ENCODE peak calls at places on chromosomes 16 and 17, in seven cellular contexts. One of them, this sample, is unnamed. For H3K4me1, the result is how much of the 10 kb centered on the place peaks cover.

GRCh38 chr17:3990391-3991127 is 26.3 kb upstream of the ATP2A3 start:
- DNase-seq in neuronal stem cell: no peak
- DNase-seq in CD4-positive, alpha-beta memory T cell: no peak
- DNase-seq in tibial nerve: no peak
- DNase-seq in mesenchymal stem cell: no peak
- DNase-seq in right lobe of liver: peak
- DNase-seq in CD8-positive, alpha-beta T cell: no peak
- DNase-seq in this sample: no peak

GRCh38 chr17:21287703-21288449 is 3.4 kb downstream of the MAP2K3 start:
- DNase-seq in neuronal stem cell: no peak
- DNase-seq in CD4-positive, alpha-beta memory T cell: peak
- DNase-seq in tibial nerve: peak
- DNase-seq in mesenchymal stem cell: peak
- DNase-seq in right lobe of liver: peak
- DNase-seq in CD8-positive, alpha-beta T cell: peak
- DNase-seq in this sample: peak

GRCh38 chr16:69703638-69704037 is 22.7 kb downstream of the NQO1 start:
- DNase-seq in neuronal stem cell: no peak
- DNase-seq in CD4-positive, alpha-beta memory T cell: no peak
- DNase-seq in tibial nerve: no peak
- DNase-seq in mesenchymal stem cell: peak
- DNase-seq in right lobe of liver: no peak
- DNase-seq in CD8-positive, alpha-beta T cell: no peak
- DNase-seq in this sample: no peak

GRCh38 chr16:76531236-76531635 is 254.0 kb downstream of the CNTNAP4 start:
- DNase-seq in neuronal stem cell: no peak
- DNase-seq in CD4-positive, alpha-beta memory T cell: no peak
- DNase-seq in tibial nerve: no peak
- DNase-seq in mesenchymal stem cell: no peak
- DNase-seq in right lobe of liver: no peak
- DNase-seq in CD8-positive, alpha-beta T cell: no peak
- DNase-seq in this sample: no peak

GRCh38 chr16:17921357-17921978 is 415.1 kb downstream of the NPIPA8 start:
- DNase-seq in neuronal stem cell: no peak
- DNase-seq in CD4-positive, alpha-beta memory T cell: peak
- DNase-seq in tibial nerve: no peak
- DNase-seq in mesenchymal stem cell: no peak
- DNase-seq in right lobe of liver: peak
- DNase-seq in CD8-positive, alpha-beta T cell: peak
- DNase-seq in this sample: no peak

GRCh38 chr17:61065263-61065773 is 334.3 kb upstream of the TBX2 start:
- DNase-seq in neuronal stem cell: no peak
- DNase-seq in CD4-positive, alpha-beta memory T cell: no peak
- DNase-seq in tibial nerve: no peak
- DNase-seq in mesenchymal stem cell: peak
- DNase-seq in right lobe of liver: no peak
- DNase-seq in CD8-positive, alpha-beta T cell: no peak
- DNase-seq in this sample: no peak

GRCh38 chr16:68367034-68367433 is 56.2 kb downstream of the PRMT7 start:
- DNase-seq in neuronal stem cell: peak
- DNase-seq in CD4-positive, alpha-beta memory T cell: peak
- DNase-seq in tibial nerve: no peak
- DNase-seq in mesenchymal stem cell: peak
- DNase-seq in right lobe of liver: no peak
- DNase-seq in CD8-positive, alpha-beta T cell: no peak
- DNase-seq in this sample: peak

GRCh38 chr16:88499836-88500251 is 46.8 kb downstream of the ZFPM1 start:
- DNase-seq in neuronal stem cell: no peak
- DNase-seq in CD4-positive, alpha-beta memory T cell: no peak
- DNase-seq in tibial nerve: no peak
- DNase-seq in mesenchymal stem cell: no peak
- DNase-seq in right lobe of liver: peak
- DNase-seq in CD8-positive, alpha-beta T cell: no peak
- DNase-seq in this sample: no peak

GRCh38 chr17:18932360-18933055 is 19.5 kb upstream of the SLC5A10 start:
- DNase-seq in neuronal stem cell: no peak
- DNase-seq in CD4-positive, alpha-beta memory T cell: no peak
- DNase-seq in tibial nerve: no peak
- DNase-seq in mesenchymal stem cell: no peak
- DNase-seq in right lobe of liver: no peak
- DNase-seq in CD8-positive, alpha-beta T cell: no peak
- DNase-seq in this sample: no peak

GRCh38 chr16:5738586-5738985 is 641.0 kb upstream of the EEF2KMT start:
- DNase-seq in neuronal stem cell: no peak
- DNase-seq in CD4-positive, alpha-beta memory T cell: no peak
- DNase-seq in tibial nerve: no peak
- DNase-seq in mesenchymal stem cell: peak
- DNase-seq in right lobe of liver: no peak
- DNase-seq in CD8-positive, alpha-beta T cell: no peak
- DNase-seq in this sample: no peak

GRCh38 chr16:57533618-57534336 is 2.6 kb downstream of the CCDC102A start:
- DNase-seq in neuronal stem cell: no peak
- DNase-seq in CD4-positive, alpha-beta memory T cell: peak
- DNase-seq in tibial nerve: no peak
- DNase-seq in mesenchymal stem cell: no peak
- DNase-seq in right lobe of liver: no peak
- DNase-seq in CD8-positive, alpha-beta T cell: no peak
- DNase-seq in this sample: peak

GRCh38 chr17:74737299-74738050 is 419 bp downstream of the RAB37 start:
- DNase-seq in neuronal stem cell: no peak
- DNase-seq in CD4-positive, alpha-beta memory T cell: peak
- DNase-seq in tibial nerve: no peak
- DNase-seq in mesenchymal stem cell: peak
- DNase-seq in right lobe of liver: peak
- DNase-seq in CD8-positive, alpha-beta T cell: no peak
- DNase-seq in this sample: no peak

GRCh38 chr16:89334461-89334860 is 117.0 kb downstream of the ZNF778 start:
- DNase-seq in neuronal stem cell: no peak
- DNase-seq in CD4-positive, alpha-beta memory T cell: no peak
- DNase-seq in tibial nerve: no peak
- DNase-seq in mesenchymal stem cell: no peak
- DNase-seq in right lobe of liver: peak
- DNase-seq in CD8-positive, alpha-beta T cell: no peak
- DNase-seq in this sample: peak

GRCh38 chr16:12207939-12208338 is 231.4 kb downstream of the SNX29 start:
- DNase-seq in neuronal stem cell: no peak
- DNase-seq in CD4-positive, alpha-beta memory T cell: no peak
- DNase-seq in tibial nerve: no peak
- DNase-seq in mesenchymal stem cell: no peak
- DNase-seq in right lobe of liver: no peak
- DNase-seq in CD8-positive, alpha-beta T cell: no peak
- DNase-seq in this sample: no peak

GRCh38 chr16:12208341-12209035 is 232.0 kb downstream of the SNX29 start:
- DNase-seq in neuronal stem cell: no peak
- DNase-seq in CD4-positive, alpha-beta memory T cell: no peak
- DNase-seq in tibial nerve: no peak
- DNase-seq in mesenchymal stem cell: no peak
- DNase-seq in right lobe of liver: no peak
- DNase-seq in CD8-positive, alpha-beta T cell: no peak
- DNase-seq in this sample: no peak

GRCh38 chr16:12210925-12211869 is 234.7 kb downstream of the SNX29 start:
- DNase-seq in neuronal stem cell: no peak
- DNase-seq in CD4-positive, alpha-beta memory T cell: no peak
- DNase-seq in tibial nerve: no peak
- DNase-seq in mesenchymal stem cell: no peak
- DNase-seq in right lobe of liver: peak
- DNase-seq in CD8-positive, alpha-beta T cell: no peak
- DNase-seq in this sample: no peak

GRCh38 chr16:12211870-12212690 is 235.5 kb downstream of the SNX29 start:
- DNase-seq in neuronal stem cell: no peak
- DNase-seq in CD4-positive, alpha-beta memory T cell: no peak
- DNase-seq in tibial nerve: no peak
- DNase-seq in mesenchymal stem cell: no peak
- DNase-seq in right lobe of liver: peak
- DNase-seq in CD8-positive, alpha-beta T cell: no peak
- DNase-seq in this sample: no peak

GRCh38 chr16:12210258-12210880 is 233.8 kb downstream of the SNX29 start:
- DNase-seq in neuronal stem cell: no peak
- DNase-seq in CD4-positive, alpha-beta memory T cell: no peak
- DNase-seq in tibial nerve: no peak
- DNase-seq in mesenchymal stem cell: no peak
- DNase-seq in right lobe of liver: no peak
- DNase-seq in CD8-positive, alpha-beta T cell: no peak
- DNase-seq in this sample: no peak
- H3K27ac ChIP-seq in neuronal stem cell: no peak
- H3K27ac ChIP-seq in CD4-positive, alpha-beta memory T cell: no peak
- H3K27ac ChIP-seq in tibial nerve: no peak
- H3K27ac ChIP-seq in mesenchymal stem cell: no peak
- H3K27ac ChIP-seq in right lobe of liver: no peak
- H3K27ac ChIP-seq in CD8-positive, alpha-beta T cell: no peak
- H3K27ac ChIP-seq in this sample: no peak

GRCh38 chr16:49836218-49836617 is 19.7 kb downstream of the ZNF423 start:
- DNase-seq in neuronal stem cell: no peak
- DNase-seq in CD4-positive, alpha-beta memory T cell: no peak
- DNase-seq in tibial nerve: no peak
- DNase-seq in mesenchymal stem cell: no peak
- DNase-seq in right lobe of liver: no peak
- DNase-seq in CD8-positive, alpha-beta T cell: no peak
- DNase-seq in this sample: no peak
- H3K4me1 ChIP-seq in neuronal stem cell: half or more
- H3K4me1 ChIP-seq in CD4-positive, alpha-beta memory T cell: under half
- H3K4me1 ChIP-seq in tibial nerve: under half
- H3K4me1 ChIP-seq in mesenchymal stem cell: under half
- H3K4me1 ChIP-seq in right lobe of liver: under half
- H3K4me1 ChIP-seq in CD8-positive, alpha-beta T cell: under half
- H3K4me1 ChIP-seq in this sample: under half

DNA sequence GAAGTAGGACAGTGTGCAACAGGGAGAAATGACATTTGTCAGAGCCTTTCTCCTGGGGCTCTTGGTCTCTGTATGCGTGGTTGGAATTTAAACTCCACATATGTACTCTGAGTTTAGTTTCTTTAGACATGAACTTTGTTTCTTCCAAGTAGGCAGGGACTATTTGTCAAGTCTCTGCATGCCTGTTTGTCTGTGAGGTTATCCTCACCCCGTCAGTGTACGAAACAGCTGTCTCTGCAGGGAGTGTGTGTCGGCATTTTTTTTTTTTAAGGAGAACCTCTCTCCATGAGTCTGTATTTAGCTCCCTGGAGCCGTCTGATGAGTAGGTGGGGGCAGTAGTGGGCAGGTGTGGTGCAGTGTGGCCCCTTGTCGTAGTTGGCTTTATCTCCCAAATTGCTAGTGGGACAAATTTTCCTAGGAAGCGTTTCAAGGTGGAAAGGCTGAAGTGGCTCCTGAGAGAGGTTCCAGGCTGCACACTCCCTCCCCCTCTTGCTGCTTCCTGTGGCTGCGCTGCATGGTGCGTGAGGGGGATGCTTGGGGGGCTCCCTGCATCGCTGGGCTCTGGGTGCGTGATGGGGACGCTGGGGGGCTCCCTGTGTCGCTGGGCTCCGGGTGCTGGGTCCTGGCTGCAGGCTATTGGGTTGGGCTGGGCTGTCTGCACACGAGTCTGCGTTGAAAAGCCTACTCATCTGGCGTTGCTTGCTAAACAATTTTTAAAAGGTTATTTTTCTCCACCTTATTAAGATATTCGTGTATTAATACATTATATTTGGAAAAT is 29.9 kb downstream of the NDEL1 start:
- DNase-seq in neuronal stem cell: no peak
- DNase-seq in CD4-positive, alpha-beta memory T cell: no peak
- DNase-seq in tibial nerve: no peak
- DNase-seq in mesenchymal stem cell: no peak
- DNase-seq in right lobe of liver: no peak
- DNase-seq in CD8-positive, alpha-beta T cell: no peak
- DNase-seq in this sample: no peak
- H3K27ac ChIP-seq in neuronal stem cell: no peak
- H3K27ac ChIP-seq in CD4-positive, alpha-beta memory T cell: no peak
- H3K27ac ChIP-seq in tibial nerve: no peak
- H3K27ac ChIP-seq in mesenchymal stem cell: no peak
- H3K27ac ChIP-seq in right lobe of liver: no peak
- H3K27ac ChIP-seq in CD8-positive, alpha-beta T cell: no peak
- H3K27ac ChIP-seq in this sample: no peak

GRCh38 chr17:40097931-40098845 is 2.2 kb downstream of the NR1D1 start:
- DNase-seq in neuronal stem cell: no peak
- DNase-seq in CD4-positive, alpha-beta memory T cell: no peak
- DNase-seq in tibial nerve: peak
- DNase-seq in mesenchymal stem cell: peak
- DNase-seq in right lobe of liver: peak
- DNase-seq in CD8-positive, alpha-beta T cell: no peak
- DNase-seq in this sample: no peak

GRCh38 chr17:40095356-40095943 is 4.9 kb downstream of the NR1D1 start:
- DNase-seq in neuronal stem cell: no peak
- DNase-seq in CD4-positive, alpha-beta memory T cell: no peak
- DNase-seq in tibial nerve: no peak
- DNase-seq in mesenchymal stem cell: no peak
- DNase-seq in right lobe of liver: peak
- DNase-seq in CD8-positive, alpha-beta T cell: no peak
- DNase-seq in this sample: no peak

GRCh38 chr17:40097087-40097486 is 3.3 kb downstream of the NR1D1 start:
- DNase-seq in neuronal stem cell: no peak
- DNase-seq in CD4-positive, alpha-beta memory T cell: no peak
- DNase-seq in tibial nerve: no peak
- DNase-seq in mesenchymal stem cell: no peak
- DNase-seq in right lobe of liver: no peak
- DNase-seq in CD8-positive, alpha-beta T cell: no peak
- DNase-seq in this sample: no peak

GRCh38 chr17:40094874-40095273 is 5.5 kb downstream of the NR1D1 start:
- DNase-seq in neuronal stem cell: no peak
- DNase-seq in CD4-positive, alpha-beta memory T cell: no peak
- DNase-seq in tibial nerve: no peak
- DNase-seq in mesenchymal stem cell: no peak
- DNase-seq in right lobe of liver: no peak
- DNase-seq in CD8-positive, alpha-beta T cell: no peak
- DNase-seq in this sample: no peak

GRCh38 chr17:40095944-40096791 is 4.2 kb downstream of the NR1D1 start:
- DNase-seq in neuronal stem cell: no peak
- DNase-seq in CD4-positive, alpha-beta memory T cell: peak
- DNase-seq in tibial nerve: no peak
- DNase-seq in mesenchymal stem cell: no peak
- DNase-seq in right lobe of liver: peak
- DNase-seq in CD8-positive, alpha-beta T cell: peak
- DNase-seq in this sample: no peak
- H3K4me1 ChIP-seq in neuronal stem cell: under half
- H3K4me1 ChIP-seq in CD4-positive, alpha-beta memory T cell: half or more
- H3K4me1 ChIP-seq in tibial nerve: under half
- H3K4me1 ChIP-seq in mesenchymal stem cell: under half
- H3K4me1 ChIP-seq in right lobe of liver: under half
- H3K4me1 ChIP-seq in CD8-positive, alpha-beta T cell: half or more
- H3K4me1 ChIP-seq in this sample: under half

DNA sequence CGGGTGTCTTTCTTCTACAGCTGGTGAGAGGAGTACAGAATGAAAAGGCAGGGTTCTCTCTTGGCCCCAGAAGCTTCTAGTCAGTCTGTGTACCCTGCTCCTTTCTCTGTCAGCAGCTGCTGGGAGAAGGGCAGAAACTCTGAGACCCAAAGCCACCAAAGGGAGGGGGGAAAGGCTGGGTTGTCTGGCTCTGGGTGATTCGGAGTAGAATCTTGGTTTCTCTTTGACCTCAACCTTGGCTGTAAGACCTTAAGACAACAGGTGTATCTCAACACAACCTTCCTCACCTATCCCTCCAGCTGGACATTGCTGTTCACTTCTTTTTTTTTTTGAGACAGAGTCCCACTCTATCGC is 3.3 kb upstream of the NR1D1 start:
- DNase-seq in neuronal stem cell: no peak
- DNase-seq in CD4-positive, alpha-beta memory T cell: no peak
- DNase-seq in tibial nerve: no peak
- DNase-seq in mesenchymal stem cell: no peak
- DNase-seq in right lobe of liver: no peak
- DNase-seq in CD8-positive, alpha-beta T cell: no peak
- DNase-seq in this sample: no peak
- H3K27ac ChIP-seq in neuronal stem cell: no peak
- H3K27ac ChIP-seq in CD4-positive, alpha-beta memory T cell: peak
- H3K27ac ChIP-seq in tibial nerve: peak
- H3K27ac ChIP-seq in mesenchymal stem cell: no peak
- H3K27ac ChIP-seq in right lobe of liver: peak
- H3K27ac ChIP-seq in CD8-positive, alpha-beta T cell: no peak
- H3K27ac ChIP-seq in this sample: no peak

This sample was measured in RWPE2.